ENCODE peak calls at places on chromosomes 16 and 17, in six cellular contexts. W is NCI-H1417; L is COLO829; X is stimulated activated naive CD8-positive, alpha-beta T cell treated with anti-CD3 and anti-CD28 coated beads, Interleukin-15, Interleukin-2, amounts not matched to agents 100 U/mL and 50 U/mL, for 24 hours; Y is heart right ventricle; K is ELF-1. T is an unnamed sample.

GRCh38 chr16:990516-991291 is 9.1 kb downstream of the SOX8 start:
- DNase-seq in K (no peak), L (no peak), X (no peak), Y (no peak), W (no peak), T (no peak)

GRCh38 chr17:218711-219110 is 37.3 kb upstream of the DOC2B start:
- DNase-seq in Y (no peak), X (no peak), W (no peak), L (no peak), K (no peak), T (no peak)

GRCh38 chr16:10405386-10405939 is 19.6 kb downstream of the ATF7IP2 start:
- DNase-seq in W (no peak), X (no peak), L (no peak), Y (no peak), K (no peak), T (no peak)

GRCh38 chr16:85642762-85643281 is 29.7 kb downstream of the GSE1 start:
- DNase-seq in L (no peak), Y (no peak), X (no peak), K (no peak), W (no peak), T (no peak)

GRCh38 chr16:23254338-23254737 is 47.8 kb upstream of the SCNN1B start:
- DNase-seq in K (peak; percentile 27), W (no peak), L (no peak), X (no peak), Y (no peak), T (no peak)

GRCh38 chr17:2393184-2393953 is 7.5 kb downstream of the MNT start:
- DNase-seq in Y (peak; percentile 94), K (peak; percentile 83), W (peak; percentile 82), L (peak; percentile 71), X (peak; percentile 93), T (peak; percentile 90)

GRCh38 chr17:64092952-64093451 is 36.9 kb downstream of the ERN1 start:
- DNase-seq in K (no peak), X (no peak), W (no peak), Y (no peak), L (no peak), T (no peak)

GRCh38 chr16:85473909-85474640 is 139.0 kb upstream of the GSE1 start:
- DNase-seq in X (no peak), L (no peak), K (peak; percentile 52), W (no peak), Y (no peak), T (no peak)

GRCh38 chr17:72715906-72716572 is 376.4 kb downstream of the SLC39A11 start:
- DNase-seq in K (peak; percentile 31), Y (no peak), X (no peak), W (no peak), L (peak; percentile 90), T (peak; percentile 95)

T was measured in SK-MEL-5.